ENCODE peak calls at places on chromosomes 3 and 15, in seven cellular contexts. H is hepatocyte, J is stomach, G is M059J, F is cardiac fibroblast, N is Calu3, Z is tibial nerve. M is an unnamed sample.

GRCh38 chr3:111895079-111895478 is 36.0 kb downstream of the PHLDB2 start:
- DNase-seq in F (peak), J (no peak), N (peak), H (no peak), G (peak), Z (no peak), M (no peak)

GRCh38 chr15:62075595-62076279 is 9.0 kb downstream of the C2CD4A start:
- DNase-seq in Z (no peak), J (peak), H (peak), F (peak), G (peak), N (peak), M (no peak)

GRCh38 chr3:14330508-14330907 is 71.9 kb upstream of the SLC6A6 start:
- DNase-seq in Z (no peak), F (no peak), G (no peak), J (no peak), H (no peak), N (no peak), M (no peak)

GRCh38 chr3:12370758-12371157 is 81.9 kb downstream of the PPARG start:
- DNase-seq in N (no peak), G (peak), J (no peak), Z (no peak), H (peak), F (peak), M (no peak)

GRCh38 chr3:101243285-101244211 is 76.8 kb downstream of the IMPG2 start:
- DNase-seq in G (peak), N (no peak), Z (no peak), F (peak), J (no peak), H (no peak), M (no peak)

GRCh38 chr15:76012021-76012551 is at the start of gene NRG4:
- DNase-seq in J (peak), H (no peak), N (peak), G (peak), F (peak), Z (no peak), M (no peak)

GRCh38 chr3:155078959-155079794 is 942 bp upstream of the MME start:
- DNase-seq in H (peak), F (peak), N (no peak), J (no peak), G (peak), Z (no peak), M (no peak)

GRCh38 chr3:111751961-111752360 is 107.1 kb upstream of the PHLDB2 start:
- DNase-seq in Z (no peak), G (peak), N (no peak), H (peak), J (no peak), F (peak), M (no peak)

GRCh38 chr3:123656691-123657090 is 71.8 kb upstream of the HACD2 start:
- DNase-seq in G (no peak), N (peak), J (no peak), H (no peak), Z (no peak), F (no peak), M (no peak)

GRCh38 chr3:138640537-138640936 is 32.0 kb downstream of the FAIM start:
- DNase-seq in Z (no peak), J (no peak), F (peak), H (no peak), G (peak), N (no peak), M (no peak)